ENCODE peak calls at places on chromosomes 16 and 17, in seven cellular contexts. U is stomach, T is transverse colon, I is A549, J is tibial nerve, F is HepG2, X is GM12878. C is an unnamed sample.

GRCh38 chr16:56948234-56948633 is 13.5 kb upstream of the CETP start:
- DNase-seq in U (no peak), T (no peak), I (no peak), J (no peak), F (no peak), X (no peak), C (no peak)

GRCh38 chr16:15777533-15778203 is 79.2 kb downstream of the MYH11 start:
- DNase-seq in U (no peak), T (no peak), I (peak; percentile 79), J (no peak), F (peak; percentile 85), X (no peak), C (no peak)

GRCh38 chr16:59392911-59393310 is 658.8 kb upstream of the GOT2 start:
- DNase-seq in U (no peak), T (no peak), I (no peak), J (no peak), F (no peak), X (no peak), C (no peak)

GRCh38 chr16:14640538-14640937 is 7.8 kb downstream of the BFAR start:
- DNase-seq in U (no peak), T (peak; percentile 76), I (no peak), J (no peak), F (no peak), X (no peak), C (no peak)

GRCh38 chr16:29641561-29641960 is 21.5 kb upstream of the SPN start:
- DNase-seq in U (no peak), T (no peak), I (no peak), J (no peak), F (peak; percentile 53), X (no peak), C (no peak)

GRCh38 chr16:67842509-67843342 is 606 bp downstream of the THAP11 start:
- DNase-seq in U (peak; percentile 49), T (peak; percentile 60), I (peak; percentile 48), J (no peak), F (peak; percentile 61), X (no peak), C (peak; percentile 90)

GRCh38 chr17:33284022-33284421 is 9.1 kb downstream of the ASIC2 start:
- DNase-seq in U (peak; percentile 62), T (peak; percentile 36), I (peak; percentile 91), J (no peak), F (peak; percentile 37), X (no peak), C (peak; percentile 63)

GRCh38 chr16:84240455-84240854 is 643 bp upstream of the KCNG4 start:
- DNase-seq in U (no peak), T (no peak), I (no peak), J (no peak), F (no peak), X (no peak), C (no peak)

GRCh38 chr17:46841561-46842379 is 9.6 kb upstream of the WNT9B start:
- DNase-seq in U (no peak), T (no peak), I (no peak), J (no peak), F (no peak), X (no peak), C (peak; percentile 89)

GRCh38 chr17:54945246-54945645 is 23.2 kb downstream of the COX11 start:
- DNase-seq in U (no peak), T (no peak), I (no peak), J (no peak), F (no peak), X (no peak), C (no peak)

GRCh38 chr16:67892899-67893790 is at the start of gene PSKH1:
- DNase-seq in U (peak; percentile 98), T (peak; percentile 98), I (peak; percentile 95), J (peak; percentile 94), F (peak; percentile 95), X (peak; percentile 74), C (peak; percentile 97)

GRCh38 chr17:17091276-17091675 is 49.0 kb downstream of the MPRIP start:
- DNase-seq in U (no peak), T (no peak), I (no peak), J (peak; percentile 10), F (no peak), X (no peak), C (no peak)

GRCh38 chr17:45584092-45585036 is 93.8 kb upstream of the PLEKHM1 start:
- DNase-seq in U (peak; percentile 81), T (peak; percentile 85), I (peak; percentile 80), J (no peak), F (peak; percentile 46), X (no peak), C (peak; percentile 87)

GRCh38 chr16:30406911-30407793 is at the start of gene ZNF771:
- DNase-seq in U (peak; percentile 95), T (peak; percentile 96), I (peak; percentile 90), J (peak; percentile 93), F (peak; percentile 84), X (no peak), C (peak; percentile 98)

GRCh38 chr17:2312736-2313135 is 9.0 kb downstream of the SRR start:
- DNase-seq in U (no peak), T (no peak), I (no peak), J (no peak), F (no peak), X (no peak), C (no peak)

GRCh38 chr17:79850571-79851460 is 11.6 kb upstream of the CBX4 start:
- DNase-seq in U (no peak), T (no peak), I (peak; percentile 90), J (no peak), F (no peak), X (no peak), C (peak; percentile 70)

GRCh38 chr16:31149332-31149731 is 534 bp downstream of the PRSS36 start:
- DNase-seq in U (no peak), T (peak; percentile 11), I (no peak), J (no peak), F (no peak), X (no peak), C (no peak)

GRCh38 chr16:6374816-6375215 is 957.8 kb upstream of the RBFOX1 start:
- DNase-seq in U (no peak), T (no peak), I (no peak), J (no peak), F (no peak), X (no peak), C (no peak)

GRCh38 chr17:39688945-39689344 is 1.1 kb upstream of the PGAP3 start:
- DNase-seq in U (no peak), T (no peak), I (no peak), J (no peak), F (no peak), X (no peak), C (no peak)

DNA sequence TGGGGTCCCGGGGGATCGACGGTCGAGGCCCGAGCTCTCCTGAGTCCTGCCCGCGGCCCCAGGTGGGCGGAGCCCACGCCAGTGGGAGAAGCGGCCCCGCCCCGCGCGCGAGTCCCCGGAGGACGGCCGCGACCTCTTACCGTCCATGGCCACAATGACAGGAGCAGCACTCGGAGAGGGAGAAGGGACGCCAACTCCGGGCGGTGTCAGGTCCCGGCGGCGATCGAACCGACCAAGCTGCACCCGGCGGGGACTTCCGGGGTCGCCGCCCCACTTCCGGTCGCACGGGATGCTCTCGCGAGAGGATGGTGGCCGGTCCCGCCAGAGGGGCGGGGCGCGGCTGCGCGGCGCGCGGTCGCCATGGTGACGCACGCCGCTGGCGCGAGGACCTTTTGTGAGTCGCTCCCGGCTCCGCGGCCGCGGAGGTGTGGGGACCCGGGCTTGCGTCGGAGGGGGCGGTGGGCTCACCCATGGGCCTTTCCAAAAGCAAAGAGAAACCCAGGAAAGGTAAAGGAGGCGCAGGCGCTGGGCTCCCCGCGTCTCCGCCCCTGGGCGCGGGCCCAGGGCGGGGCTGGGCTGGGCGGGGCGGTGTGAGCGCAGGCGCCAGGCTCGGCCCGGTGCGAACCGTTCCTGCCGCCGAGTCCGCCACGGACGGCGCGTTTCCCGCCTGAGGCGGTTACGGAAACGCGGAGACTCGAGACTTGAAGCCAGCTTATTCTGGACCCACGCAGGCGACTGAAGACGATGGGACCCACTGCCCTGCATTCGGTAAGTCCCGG is at the start of the genes CHMP1A and SPATA33:
- DNase-seq in U (peak; percentile 92), T (peak; percentile 92), I (peak; percentile 91), J (peak; percentile 74), F (peak; percentile 78), X (peak; percentile 45), C (peak; percentile 81)
- TF ChIP-seq EP300 in U (no peak), T (no peak), I (no peak), J (no peak), F (peak; percentile 19), X (peak; percentile 22), C (no peak)

DNA sequence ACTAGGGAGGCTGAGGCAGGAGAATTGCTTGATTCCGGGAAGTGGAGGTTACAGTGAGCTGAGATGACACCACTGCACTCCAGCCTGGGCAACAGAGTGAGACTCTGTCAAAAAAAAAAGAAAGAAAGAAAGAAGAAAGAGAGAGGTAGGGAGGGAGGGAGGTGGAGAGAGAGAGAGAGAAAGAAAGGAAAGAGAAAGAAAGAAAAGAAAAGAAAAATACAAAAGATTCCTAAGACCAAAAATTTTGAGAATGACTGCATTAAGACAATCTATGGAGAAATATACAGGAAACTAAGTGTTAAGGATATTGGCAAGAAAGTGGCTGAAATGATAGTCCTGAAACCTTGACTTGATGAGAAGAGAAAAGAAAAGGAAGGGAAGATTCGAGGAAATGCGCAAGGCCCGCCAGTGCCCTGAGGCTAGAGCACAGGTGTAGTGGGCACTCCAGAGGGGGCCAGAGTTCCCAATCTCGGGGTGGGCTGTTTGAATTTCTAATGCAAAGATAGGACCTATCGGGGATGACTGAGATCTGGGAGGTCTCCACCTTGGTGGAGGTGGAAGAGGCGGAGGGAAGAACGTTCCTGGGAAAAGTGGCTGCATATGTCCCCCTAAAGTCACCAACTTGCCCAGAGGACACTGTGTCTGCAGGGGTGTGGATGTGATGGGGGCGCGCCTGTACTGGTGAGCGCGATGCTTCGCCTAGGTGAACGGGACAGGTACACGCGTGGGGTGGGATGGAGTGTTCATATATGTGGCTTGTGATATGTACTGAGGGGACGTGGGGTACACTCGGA is 654 bp upstream of the SCNN1B start:
- DNase-seq in U (no peak), T (no peak), I (no peak), J (no peak), F (no peak), X (no peak), C (no peak)
- H3K4me3 ChIP-seq in U (peak overlapping the region; percentile 40), T (no peak overlapping the region), I (peak overlapping the region; percentile 42), J (no peak overlapping the region), F (no peak overlapping the region), X (peak overlapping the region; percentile 41), C (no peak overlapping the region)

GRCh38 chr16:70602831-70603230 is 43.5 kb upstream of the IL34 start:
- DNase-seq in U (no peak), T (no peak), I (no peak), J (no peak), F (no peak), X (no peak), C (no peak)

GRCh38 chr16:70598937-70599503 is 47.3 kb upstream of the IL34 start:
- DNase-seq in U (no peak), T (no peak), I (no peak), J (no peak), F (no peak), X (no peak), C (no peak)

GRCh38 chr16:70601576-70602575 is 44.5 kb upstream of the IL34 start:
- DNase-seq in U (no peak), T (no peak), I (no peak), J (no peak), F (no peak), X (no peak), C (no peak)

GRCh38 chr16:70597135-70597534 is 49.2 kb upstream of the IL34 start:
- DNase-seq in U (no peak), T (no peak), I (no peak), J (no peak), F (no peak), X (no peak), C (no peak)

GRCh38 chr16:70600730-70601129 is 45.6 kb upstream of the IL34 start:
- DNase-seq in U (no peak), T (no peak), I (no peak), J (no peak), F (no peak), X (no peak), C (no peak)
- TF ChIP-seq CTCF in U (no peak), T (no peak), I (no peak), J (no peak), F (no peak), X (no peak), C (no peak)

GRCh38 chr17:19377602-19378415 is 489 bp upstream of the MAPK7 start:
- DNase-seq in U (peak; percentile 98), T (peak; percentile 99), I (peak; percentile 100), J (peak; percentile 94), F (peak; percentile 98), X (peak; percentile 96), C (peak; percentile 99)
- TF ChIP-seq EP300 in U (no peak), T (no peak), I (no peak), J (peak; percentile 85), F (no peak), X (peak; percentile 20), C (no peak)